ENCODE peak calls at places on chromosome X, in seven cellular contexts. P is hepatocyte, R is OCI-LY7, U is GM23248, Q is HCT116, A is PC-3, W is neural progenitor cell. M is an unnamed sample.

GRCh38 chrX:74080165-74080564 is 223.8 kb upstream of the ZCCHC13 start:
- DNase-seq in W (no peak), R (no peak), U (peak), A (no peak), P (no peak), Q (no peak), M (no peak)

GRCh38 chrX:124097116-124097515 is 135.6 kb downstream of the STAG2 start:
- DNase-seq in Q (no peak), W (no peak), R (no peak), P (no peak), A (no peak), U (no peak), M (no peak)

GRCh38 chrX:75746891-75747639 is 38.0 kb downstream of the MAGEE2 start:
- DNase-seq in W (peak), U (peak), Q (no peak), P (peak), A (peak), R (peak), M (peak)

GRCh38 chrX:140767646-140768045 is 58.1 kb downstream of the LINC00632 start:
- DNase-seq in R (no peak), U (peak), W (no peak), P (no peak), A (peak), Q (no peak), M (no peak)

GRCh38 chrX:130339408-130340222 is at the start of gene SLC25A14:
- DNase-seq in W (peak), Q (peak), A (peak), P (peak), R (peak), U (peak), M (peak)

GRCh38 chrX:1507511-1508463 is 29.2 kb downstream of the P2RY8 start:
- DNase-seq in R (no peak), A (no peak), W (no peak), Q (no peak), U (no peak), P (no peak), M (no peak)

GRCh38 chrX:113390531-113390930 is 549.9 kb upstream of the AMOT start:
- DNase-seq in Q (no peak), W (no peak), A (peak), P (no peak), R (no peak), U (no peak), M (no peak)

GRCh38 chrX:40543661-40544328 is 37.0 kb upstream of the ATP6AP2 start:
- DNase-seq in Q (peak), A (peak), W (peak), P (peak), U (peak), R (peak), M (peak)

GRCh38 chrX:48626401-48627298 is 29.4 kb downstream of the WDR13 start:
- DNase-seq in W (no peak), U (peak), A (peak), Q (no peak), R (no peak), P (no peak), M (no peak)
- H3K4me3 ChIP-seq in W (no peak), U (no peak), A (no peak), Q (no peak), R (no peak), P (no peak), M (no peak)

DNA sequence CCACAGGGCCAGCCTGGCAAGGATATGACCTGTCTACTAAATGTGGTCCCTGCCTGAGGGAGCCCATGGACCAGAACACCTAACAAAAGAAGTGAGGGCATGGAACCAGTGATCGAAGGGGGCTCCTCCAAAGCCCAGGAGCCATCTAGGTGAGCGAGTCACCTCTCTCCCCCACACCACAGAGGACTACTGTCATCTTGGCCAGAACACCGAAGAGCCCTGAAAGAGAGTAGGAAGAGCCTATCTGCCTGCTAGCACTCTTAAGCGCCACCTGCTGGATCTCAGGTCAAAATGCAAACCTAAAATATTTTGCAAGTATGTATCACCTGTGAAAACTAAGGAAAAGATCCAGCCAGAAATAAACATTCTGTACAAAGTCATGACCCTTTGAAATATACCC is 137.9 kb upstream of the ZXDB start:
- DNase-seq in Q (no peak), R (peak), U (peak), W (peak), A (peak), P (no peak), M (peak)
- TF ChIP-seq EZH2phosphoT487 in Q (no peak), R (no peak), U (no peak), W (no peak), A (no peak), P (no peak), M (no peak)

DNA sequence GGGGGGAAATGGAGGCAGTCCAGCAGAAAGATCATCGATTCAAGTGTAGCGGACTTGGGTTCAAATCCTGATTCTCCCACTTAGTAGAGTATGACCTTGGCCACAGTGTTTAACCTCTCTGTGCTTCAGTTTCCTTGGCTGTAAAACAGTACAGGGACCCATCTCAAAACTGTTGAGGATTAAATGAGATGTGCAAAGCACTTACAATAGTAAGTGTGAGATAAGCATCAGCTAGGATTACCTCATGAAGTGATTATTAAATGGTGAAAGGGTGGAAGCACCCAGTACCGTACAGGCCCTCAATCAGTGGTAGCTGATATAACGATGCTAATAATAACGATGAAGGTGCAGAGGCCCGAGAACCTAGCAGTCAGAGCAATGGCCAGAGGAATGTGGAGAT is 45.1 kb downstream of the PRPS1 start:
- DNase-seq in P (no peak), A (no peak), W (no peak), R (no peak), Q (no peak), U (peak), M (no peak)
- H3K4me3 ChIP-seq in P (no peak), A (peak), W (no peak), R (peak), Q (no peak), U (peak), M (no peak)

GRCh38 chrX:8848921-8849320 is 47.7 kb upstream of the FAM9A start:
- DNase-seq in R (no peak), W (no peak), Q (no peak), A (peak), P (no peak), U (peak), M (no peak)

GRCh38 chrX:8846271-8846670 is 45.1 kb upstream of the FAM9A start:
- DNase-seq in W (no peak), U (no peak), P (no peak), A (no peak), Q (no peak), R (no peak), M (no peak)

GRCh38 chrX:8849945-8850344 is 48.8 kb upstream of the FAM9A start:
- DNase-seq in U (no peak), Q (no peak), P (no peak), A (no peak), W (no peak), R (no peak), M (peak)

GRCh38 chrX:8851487-8851886 is 50.3 kb upstream of the FAM9A start:
- DNase-seq in W (no peak), P (no peak), Q (no peak), R (no peak), A (peak), U (no peak), M (no peak)

DNA sequence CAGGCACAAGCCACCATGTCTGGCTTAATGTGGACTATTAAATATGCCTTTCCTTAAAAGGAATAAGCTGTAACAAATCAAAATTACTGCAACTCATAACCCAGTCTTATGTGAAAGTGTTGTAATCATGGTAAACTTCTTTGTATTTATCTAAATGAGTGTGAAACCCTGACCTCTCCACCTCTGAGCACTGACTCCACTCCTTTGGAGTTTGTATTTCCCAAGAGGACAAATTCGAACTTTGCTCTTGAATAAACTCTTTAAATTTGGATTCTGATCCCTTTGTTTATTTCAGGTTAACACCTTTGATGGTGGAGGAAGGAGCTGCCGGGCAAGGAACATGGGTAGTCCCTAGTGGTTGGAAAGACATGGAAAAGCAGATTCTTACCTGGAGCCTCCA is 48.3 kb upstream of the FAM9A start:
- DNase-seq in P (no peak), A (peak), W (no peak), U (no peak), R (no peak), Q (no peak), M (no peak)
- TF ChIP-seq EZH2phosphoT487 in P (no peak), A (no peak), W (no peak), U (no peak), R (no peak), Q (no peak), M (no peak)

GRCh38 chrX:46978341-46979291 is 66.4 kb downstream of the JADE3 start:
- DNase-seq in R (peak), A (peak), U (peak), P (peak), Q (peak), W (peak), M (peak)

DNA sequence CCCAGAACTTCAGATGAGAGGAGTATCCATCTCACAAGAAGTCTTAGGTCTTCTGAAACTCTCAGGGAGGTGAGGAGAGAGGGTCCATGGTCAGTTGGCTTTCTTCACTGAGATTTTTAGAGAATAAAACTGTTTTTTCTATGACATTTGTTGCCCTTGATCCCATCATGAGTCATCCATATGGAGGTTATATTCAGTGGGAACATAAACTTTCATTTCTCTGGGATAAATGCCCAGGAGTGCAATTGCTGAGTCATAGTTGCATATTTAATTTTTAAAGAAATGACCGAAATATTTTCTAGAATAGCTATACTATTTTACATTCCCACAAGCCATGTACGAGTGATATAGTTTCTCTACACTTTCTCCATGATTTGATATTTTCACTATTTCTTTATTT is 67.1 kb downstream of the JADE3 start:
- DNase-seq in A (peak), P (no peak), Q (peak), R (no peak), W (no peak), U (peak), M (no peak)
- H3K4me3 ChIP-seq in A (peak), P (no peak), Q (peak), R (no peak), W (no peak), U (peak), M (no peak)

M was measured in GM23338.